ENCODE peak calls at places on chromosomes 16 and 17, in ten cellular contexts. G is ACHN; B is choroid plexus epithelial cell; N is activated effector memory CD4-positive, alpha-beta T cell treated with Interleukin-2 at 50 U/mL for 16 hours; R is GM20000; Y is thoracic aorta; D is Kasumi-1; S is KG1; X is ureter; V is amygdala. Q is an unnamed sample.

GRCh38 chr16:89858973-89859808 is 14.2 kb upstream of the TCF25 start:
- DNase-seq in D (no peak), X (no peak), Y (no peak), R (no peak), V (no peak), N (no peak), G (no peak), S (no peak), B (no peak), Q (no peak)

GRCh38 chr17:62966426-62967110 is 533 bp downstream of the TANC2 start:
- DNase-seq in G (peak; percentile 28), Y (no peak), S (no peak), V (no peak), N (no peak), R (peak; percentile 36), D (peak; percentile 70), B (peak; percentile 48), X (peak; percentile 71), Q (peak; percentile 51)

GRCh38 chr16:88686062-88686438 is 257 bp downstream of the SNAI3 start:
- DNase-seq in V (no peak), X (no peak), B (no peak), D (peak; percentile 58), N (peak; percentile 40), G (no peak), Y (no peak), R (no peak), S (no peak), Q (peak; percentile 30)

GRCh38 chr17:77375917-77376651 is 235.3 kb downstream of the SEC14L1 start:
- DNase-seq in X (no peak), Y (no peak), R (peak; percentile 70), D (no peak), V (no peak), N (peak; percentile 72), S (no peak), G (no peak), B (peak; percentile 86), Q (peak; percentile 61)

GRCh38 chr17:36928450-36929125 is 8.7 kb upstream of the LHX1 start:
- DNase-seq in V (no peak), G (no peak), N (no peak), R (no peak), Y (no peak), B (no peak), S (no peak), X (no peak), D (no peak), Q (no peak)

GRCh38 chr16:3459401-3460090 is 16.1 kb downstream of the NAA60 start:
- DNase-seq in Y (no peak), G (no peak), X (no peak), D (no peak), R (no peak), B (no peak), V (no peak), S (no peak), N (no peak), Q (peak; percentile 29)

GRCh38 chr16:68760671-68761275 is 23.7 kb downstream of the CDH1 start:
- DNase-seq in S (no peak), R (peak; percentile 66), N (no peak), X (no peak), V (no peak), G (peak; percentile 30), Y (no peak), D (no peak), B (peak; percentile 55), Q (peak; percentile 30)

GRCh38 chr16:26645629-26646028 is 421.1 kb upstream of the C16orf82 start:
- DNase-seq in X (no peak), R (no peak), Y (no peak), S (no peak), V (no peak), G (peak; percentile 8), D (no peak), B (peak; percentile 33), N (no peak), Q (no peak)

GRCh38 chr16:57601801-57602478 is 26.5 kb upstream of the ADGRG1 start:
- DNase-seq in G (no peak), R (peak; percentile 63), N (peak; percentile 35), V (no peak), Y (no peak), X (no peak), D (no peak), S (peak; percentile 38), B (peak; percentile 73), Q (no peak)

GRCh38 chr17:43402567-43402966 is 3.8 kb downstream of the ARL4D start:
- DNase-seq in G (no peak), X (no peak), D (no peak), Y (no peak), V (no peak), R (no peak), N (no peak), B (no peak), S (no peak), Q (no peak)

GRCh38 chr16:7614022-7614795 is 281.6 kb downstream of the RBFOX1 start:
- DNase-seq in V (no peak), B (no peak), S (no peak), R (no peak), G (no peak), N (no peak), X (no peak), Y (no peak), D (no peak), Q (peak; percentile 15)

GRCh38 chr17:38451840-38452529 is 23.7 kb downstream of the ARHGAP23 start:
- DNase-seq in N (no peak), S (no peak), X (peak; percentile 83), G (no peak), Y (no peak), D (peak; percentile 89), V (no peak), R (no peak), B (peak; percentile 82), Q (peak; percentile 86)

GRCh38 chr17:45302649-45303173 is 14.1 kb downstream of the MAP3K14 start:
- DNase-seq in V (no peak), Y (no peak), D (no peak), N (no peak), X (no peak), S (no peak), G (no peak), B (peak; percentile 80), R (peak; percentile 49), Q (peak; percentile 63)

GRCh38 chr16:2095315-2095853 is 40.3 kb downstream of the PKD1 start:
- DNase-seq in Y (no peak), V (no peak), N (no peak), S (no peak), X (no peak), R (no peak), G (peak; percentile 93), B (no peak), D (no peak), Q (peak; percentile 80)

GRCh38 chr17:39641119-39641496 is 4.2 kb downstream of the STARD3 start:
- DNase-seq in G (no peak), V (no peak), B (no peak), D (no peak), Y (no peak), X (no peak), S (no peak), N (no peak), R (no peak), Q (no peak)

Q was measured in astrocyte of the hippocampus.